ENCODE peak calls at places on chromosomes 3 and 15, in six cellular contexts. J is caudate nucleus, A is cardiac muscle cell, K is RWPE1, B is testis, F is neural progenitor cell. D is an unnamed sample.
A peak's percentile ranks its signal among the peaks of the same experiment; 100 is the strongest.

GRCh38 chr3:110352841-110353595 is 718.6 kb upstream of the NECTIN3 start:
- DNase-seq in J (no peak), A (no peak), K (no peak), B (no peak), F (no peak), D (no peak)

GRCh38 chr15:78921940-78922339 is 22.9 kb downstream of the CTSH start:
- DNase-seq in J (no peak), A (no peak), K (no peak), B (no peak), F (no peak), D (no peak)

GRCh38 chr15:61057376-61057775 is 171.7 kb downstream of the RORA start:
- DNase-seq in J (no peak), A (no peak), K (no peak), B (no peak), F (no peak), D (no peak)

GRCh38 chr3:186257866-186258265 is 104.2 kb downstream of the DGKG start:
- DNase-seq in J (no peak), A (peak; percentile 36), K (no peak), B (no peak), F (no peak), D (no peak)

GRCh38 chr3:67357610-67358458 is 296.6 kb downstream of the SUCLG2 start:
- DNase-seq in J (no peak), A (peak; percentile 34), K (peak; percentile 13), B (peak; percentile 45), F (peak; percentile 80), D (no peak)

GRCh38 chr3:73086071-73086494 is 24.6 kb downstream of the EBLN2 start:
- DNase-seq in J (peak; percentile 46), A (peak; percentile 59), K (peak; percentile 26), B (peak; percentile 69), F (peak; percentile 64), D (peak; percentile 19)

GRCh38 chr3:167740961-167741587 is 5.6 kb downstream of the SERPINI1 start:
- DNase-seq in J (peak; percentile 50), A (peak; percentile 57), K (no peak), B (peak; percentile 55), F (peak; percentile 56), D (no peak)

GRCh38 chr3:156317457-156317856 is 197.1 kb downstream of the KCNAB1 start:
- DNase-seq in J (no peak), A (peak; percentile 49), K (peak; percentile 80), B (no peak), F (no peak), D (no peak)

GRCh38 chr15:86541540-86541939 is 461.9 kb downstream of the AGBL1 start:
- DNase-seq in J (no peak), A (no peak), K (no peak), B (no peak), F (no peak), D (no peak)

GRCh38 chr15:46077220-46077619 is 442.4 kb downstream of the SQOR start:
- DNase-seq in J (no peak), A (no peak), K (no peak), B (no peak), F (no peak), D (no peak)

GRCh38 chr3:81643721-81644120 is 117.7 kb downstream of the GBE1 start:
- DNase-seq in J (no peak), A (peak; percentile 60), K (peak; percentile 1), B (peak; percentile 25), F (peak; percentile 16), D (no peak)
- H3K27ac ChIP-seq in J (no peak overlapping the region), A (no peak overlapping the region), K (no peak overlapping the region), B (no peak overlapping the region), F (no peak overlapping the region), D (no peak overlapping the region)

GRCh38 chr3:153673853-153674252 is 447.3 kb upstream of the ARHGEF26 start:
- DNase-seq in J (no peak), A (no peak), K (no peak), B (no peak), F (no peak), D (no peak)

GRCh38 chr3:153667341-153667740 is 453.8 kb upstream of the ARHGEF26 start:
- DNase-seq in J (no peak), A (no peak), K (no peak), B (no peak), F (no peak), D (no peak)

GRCh38 chr3:153670577-153670976 is 450.6 kb upstream of the ARHGEF26 start:
- DNase-seq in J (no peak), A (no peak), K (no peak), B (no peak), F (no peak), D (no peak)

GRCh38 chr3:153666911-153667310 is 454.3 kb upstream of the ARHGEF26 start:
- DNase-seq in J (no peak), A (no peak), K (no peak), B (no peak), F (no peak), D (no peak)

GRCh38 chr3:153669527-153669926 is 451.7 kb upstream of the ARHGEF26 start:
- DNase-seq in J (no peak), A (no peak), K (no peak), B (no peak), F (no peak), D (no peak)
- H3K27ac ChIP-seq in J (no peak overlapping the region), A (no peak overlapping the region), K (no peak overlapping the region), B (no peak overlapping the region), F (no peak overlapping the region), D (no peak overlapping the region)

DNA sequence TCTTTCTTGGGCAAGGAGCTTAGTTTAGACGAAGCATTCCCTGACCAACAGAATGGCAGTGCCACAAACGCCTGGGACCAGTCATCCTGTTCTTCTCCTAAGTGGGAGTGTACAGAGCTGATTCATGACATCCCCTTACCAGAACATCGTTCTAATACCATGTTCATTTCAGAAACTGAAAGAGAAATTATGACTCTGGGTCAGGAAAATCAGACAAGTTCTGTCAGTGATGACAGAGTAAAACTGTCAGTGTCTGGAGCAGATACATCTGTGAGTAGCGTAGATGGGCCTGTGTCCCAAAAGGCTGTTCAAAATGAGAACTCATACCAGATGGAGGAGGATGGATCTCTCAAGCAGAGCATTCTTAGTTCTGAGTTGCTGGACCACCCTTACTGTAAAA is 18.5 kb downstream of the SENP5 start:
- DNase-seq in J (no peak), A (no peak), K (no peak), B (no peak), F (no peak), D (no peak)
- H3K27ac ChIP-seq in J (no peak overlapping the region), A (no peak overlapping the region), K (no peak overlapping the region), B (no peak overlapping the region), F (no peak overlapping the region), D (no peak overlapping the region)

DNA sequence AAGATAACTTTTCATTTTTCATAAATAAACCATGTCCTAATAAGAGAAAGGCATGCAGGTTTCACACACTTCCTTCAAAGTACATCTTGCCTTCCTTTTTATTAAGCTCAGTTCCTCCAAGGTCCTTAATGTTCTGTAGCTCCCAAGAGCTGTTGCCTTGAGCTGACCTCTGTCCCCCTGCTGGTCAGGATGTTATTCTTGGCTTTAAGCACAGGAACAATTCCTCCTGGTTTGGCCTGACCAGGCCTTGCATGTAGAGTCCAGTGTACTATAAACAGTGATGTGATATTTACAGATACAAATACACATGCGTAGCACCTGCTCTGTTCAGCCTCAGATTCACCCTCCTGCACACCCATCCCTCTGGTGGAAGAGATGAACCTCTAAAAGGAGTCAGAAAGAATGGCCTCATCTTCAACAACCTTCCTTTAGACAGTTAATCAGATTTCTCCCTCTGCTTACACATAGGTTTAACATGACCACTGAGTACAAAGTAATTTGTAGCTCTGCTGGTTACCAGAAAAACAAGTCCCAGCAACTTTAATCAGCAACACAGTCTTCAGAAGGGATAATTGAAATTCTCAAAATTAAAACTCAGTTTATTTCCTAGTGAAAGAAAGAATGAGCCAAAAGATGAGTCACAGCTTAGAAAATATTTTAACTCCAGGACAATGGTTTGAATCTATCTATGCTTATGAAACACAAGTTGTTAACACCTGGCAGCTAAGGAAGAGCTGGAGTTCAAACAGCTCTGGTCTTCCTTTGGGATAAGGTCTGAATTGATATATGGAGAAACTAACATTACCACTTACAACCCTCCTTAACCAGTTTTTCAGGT is 46.5 kb downstream of the PTPN9 start:
- DNase-seq in J (no peak), A (peak; percentile 80), K (peak; percentile 32), B (peak; percentile 77), F (peak; percentile 65), D (no peak)
- H3K27ac ChIP-seq in J (no peak overlapping the region), A (peak overlapping the region; percentile 77), K (peak overlapping the region; percentile 54), B (peak overlapping the region; percentile 81), F (no peak overlapping the region), D (no peak overlapping the region)

DNA sequence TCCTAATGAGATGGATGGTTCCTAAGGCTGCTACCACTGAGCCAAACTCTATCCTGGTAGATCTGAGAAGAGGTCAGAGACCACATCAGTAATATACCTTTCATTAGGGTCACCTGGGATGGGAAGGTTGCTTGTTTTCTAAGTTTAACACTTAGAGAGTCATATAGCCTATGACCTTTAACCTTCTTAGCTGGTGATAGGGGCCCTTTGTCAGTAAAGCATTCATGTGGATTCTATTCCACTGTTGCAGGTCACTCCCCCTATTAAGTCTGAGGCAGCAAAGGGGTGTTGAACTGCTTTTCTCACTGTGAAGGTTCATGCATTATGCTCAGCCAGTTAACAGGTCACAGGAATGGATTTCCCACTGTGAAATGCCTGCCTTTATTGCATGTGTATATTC is 6.1 kb upstream of the ZNF609 start:
- DNase-seq in J (no peak), A (no peak), K (no peak), B (no peak), F (peak; percentile 74), D (no peak)
- H3K27ac ChIP-seq in J (no peak overlapping the region), A (no peak overlapping the region), K (no peak overlapping the region), B (no peak overlapping the region), F (peak overlapping the region; percentile 75), D (no peak overlapping the region)

DNA sequence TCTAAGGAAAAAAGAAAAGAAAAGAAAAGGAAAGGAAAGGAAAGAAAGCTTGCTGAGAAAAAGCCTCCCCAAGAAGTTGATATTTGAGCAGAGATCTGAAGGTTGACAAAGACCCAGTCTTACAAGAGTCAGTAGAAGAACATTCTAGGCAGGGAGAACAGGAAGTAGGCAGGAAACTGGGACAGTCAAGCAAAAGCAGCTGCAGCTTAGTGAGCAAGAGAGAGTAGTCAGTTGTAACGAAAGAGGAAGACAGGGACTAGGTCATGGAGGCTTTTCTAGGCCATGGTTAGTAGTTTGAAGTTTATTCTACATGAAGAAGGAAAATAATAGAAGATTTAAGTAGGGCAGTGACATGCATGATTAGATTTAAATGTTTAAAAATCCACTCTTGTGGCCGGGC is 31.8 kb upstream of the KLHL6 start:
- DNase-seq in J (no peak), A (no peak), K (no peak), B (no peak), F (no peak), D (no peak)
- H3K27ac ChIP-seq in J (peak overlapping the region; percentile 12), A (no peak overlapping the region), K (no peak overlapping the region), B (no peak overlapping the region), F (no peak overlapping the region), D (no peak overlapping the region)

DNA sequence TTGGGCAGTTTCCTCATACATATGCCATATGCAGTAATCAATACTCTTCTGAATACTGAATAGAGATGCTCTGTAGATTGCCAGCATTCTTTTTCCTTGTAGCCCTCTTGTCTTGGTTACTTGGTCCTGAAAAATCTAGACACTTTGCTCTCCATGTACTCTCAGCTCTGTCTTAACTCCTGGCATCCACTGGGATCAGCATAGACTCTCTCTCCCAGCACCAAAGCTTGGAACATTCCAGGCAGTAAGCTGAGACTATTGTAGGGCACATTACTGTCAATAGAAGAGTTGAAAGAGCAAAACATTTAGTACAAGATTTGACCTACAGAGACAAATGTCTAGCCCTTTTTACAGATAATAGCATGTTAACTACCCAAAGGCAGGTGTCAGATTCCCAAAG is 1100.2 kb downstream of the TBL1XR1 start:
- DNase-seq in J (no peak), A (no peak), K (no peak), B (no peak), F (peak; percentile 11), D (no peak)
- H3K27ac ChIP-seq in J (no peak overlapping the region), A (no peak overlapping the region), K (no peak overlapping the region), B (no peak overlapping the region), F (no peak overlapping the region), D (no peak overlapping the region)